ENCODE peak calls at places on chromosomes 5 and 9, in seven cellular contexts. R is heart left ventricle, U is kidney, E is neural progenitor cell, Q is keratinocyte, O is HCT116, I is GM12878. S is an unnamed sample.
A peak's percentile ranks its signal among the peaks of the same experiment; 100 is the strongest.

GRCh38 chr5:154516475-154516874 is 38.4 kb upstream of the HAND1 start:
- DNase-seq in R (no peak), U (no peak), E (no peak), Q (no peak), O (no peak), I (no peak), S (no peak)

GRCh38 chr9:98323051-98323830 is 67.8 kb upstream of the TBC1D2 start:
- DNase-seq in R (no peak), U (peak; percentile 53), E (no peak), Q (no peak), O (no peak), I (no peak), S (no peak)

GRCh38 chr9:28234133-28234898 is 661.0 kb upstream of the C9orf72 start:
- DNase-seq in R (no peak), U (no peak), E (no peak), Q (no peak), O (no peak), I (no peak), S (no peak)

GRCh38 chr5:57488308-57488955 is 5.8 kb upstream of the ACTBL2 start:
- DNase-seq in R (no peak), U (no peak), E (no peak), Q (no peak), O (no peak), I (no peak), S (peak; percentile 40)

GRCh38 chr9:134167530-134167931 is 3.2 kb upstream of the RNU6ATAC start:
- DNase-seq in R (no peak), U (no peak), E (no peak), Q (no peak), O (no peak), I (no peak), S (peak; percentile 66)

GRCh38 chr5:173474881-173475287 is 141.6 kb downstream of the BOD1 start:
- DNase-seq in R (no peak), U (no peak), E (no peak), Q (no peak), O (no peak), I (no peak), S (peak; percentile 44)

GRCh38 chr5:59358005-59358404 is 535.5 kb downstream of the PDE4D start:
- DNase-seq in R (no peak), U (no peak), E (no peak), Q (no peak), O (no peak), I (no peak), S (no peak)

GRCh38 chr5:133786432-133786831 is 174.1 kb upstream of the FSTL4 start:
- DNase-seq in R (no peak), U (no peak), E (no peak), Q (no peak), O (no peak), I (no peak), S (no peak)

GRCh38 chr9:114117996-114118830 is 19.1 kb upstream of the KIF12 start:
- DNase-seq in R (no peak), U (peak; percentile 85), E (no peak), Q (no peak), O (no peak), I (no peak), S (no peak)

GRCh38 chr5:13250450-13251291 is 693.8 kb downstream of the DNAH5 start:
- DNase-seq in R (no peak), U (no peak), E (peak; percentile 50), Q (no peak), O (no peak), I (no peak), S (no peak)

GRCh38 chr5:111131356-111131755 is 39.2 kb downstream of the WDR36 start:
- DNase-seq in R (no peak), U (no peak), E (peak; percentile 5), Q (no peak), O (no peak), I (no peak), S (no peak)

GRCh38 chr5:55594636-55595035 is 59.9 kb upstream of the PLPP1 start:
- DNase-seq in R (no peak), U (no peak), E (no peak), Q (no peak), O (no peak), I (no peak), S (no peak)

GRCh38 chr5:41112486-41113455 is 41.6 kb upstream of the MROH2B start:
- DNase-seq in R (no peak), U (no peak), E (no peak), Q (no peak), O (no peak), I (no peak), S (no peak)

GRCh38 chr9:137176302-137177182 is 4.7 kb upstream of the TMEM210 start:
- DNase-seq in R (no peak), U (no peak), E (peak; percentile 57), Q (no peak), O (no peak), I (no peak), S (no peak)

GRCh38 chr9:34630402-34631154 is 1.7 kb upstream of the ARID3C start:
- DNase-seq in R (no peak), U (no peak), E (no peak), Q (no peak), O (no peak), I (no peak), S (no peak)

GRCh38 chr5:53426517-53426839 is 54.0 kb upstream of the FST start:
- DNase-seq in R (no peak), U (no peak), E (no peak), Q (no peak), O (no peak), I (no peak), S (no peak)

GRCh38 chr9:87834357-87834756 is 48.3 kb upstream of the SPATA31E1 start:
- DNase-seq in R (no peak), U (no peak), E (peak; percentile 63), Q (no peak), O (peak; percentile 29), I (no peak), S (peak; percentile 7)

GRCh38 chr5:16427572-16427971 is 38.0 kb downstream of the ZNF622 start:
- DNase-seq in R (no peak), U (no peak), E (peak; percentile 32), Q (no peak), O (no peak), I (no peak), S (no peak)

DNA sequence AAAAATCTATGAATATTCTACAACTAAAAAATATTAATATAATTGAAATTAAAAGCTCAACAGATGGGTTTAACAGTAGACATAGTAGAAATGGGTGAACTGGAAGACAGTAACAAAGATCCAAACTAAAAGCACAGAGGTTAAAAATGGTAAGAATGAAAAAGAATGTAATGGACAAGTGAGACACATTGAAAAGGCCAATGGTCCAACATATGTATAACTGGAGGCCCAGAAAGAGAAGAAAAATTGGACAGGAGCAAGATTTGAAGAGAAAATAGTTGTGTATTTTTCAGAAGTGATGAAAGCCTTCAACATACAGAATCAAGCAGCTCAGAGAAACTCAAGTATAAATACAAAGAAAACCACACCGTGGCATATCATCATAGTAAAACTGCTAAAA is 58.6 kb downstream of the PCDHGC5 start:
- DNase-seq in R (no peak), U (no peak), E (peak; percentile 33), Q (no peak), O (peak; percentile 35), I (no peak), S (no peak)
- H3K4me1 ChIP-seq in R (no peaks in the 10 kb centered on the region), U (no peaks in the 10 kb centered on the region), E (no peaks in the 10 kb centered on the region), Q (peaks cover 5% of the 10 kb centered on the region), O (no peaks in the 10 kb centered on the region), I (no peaks in the 10 kb centered on the region), S (no peaks in the 10 kb centered on the region)

DNA sequence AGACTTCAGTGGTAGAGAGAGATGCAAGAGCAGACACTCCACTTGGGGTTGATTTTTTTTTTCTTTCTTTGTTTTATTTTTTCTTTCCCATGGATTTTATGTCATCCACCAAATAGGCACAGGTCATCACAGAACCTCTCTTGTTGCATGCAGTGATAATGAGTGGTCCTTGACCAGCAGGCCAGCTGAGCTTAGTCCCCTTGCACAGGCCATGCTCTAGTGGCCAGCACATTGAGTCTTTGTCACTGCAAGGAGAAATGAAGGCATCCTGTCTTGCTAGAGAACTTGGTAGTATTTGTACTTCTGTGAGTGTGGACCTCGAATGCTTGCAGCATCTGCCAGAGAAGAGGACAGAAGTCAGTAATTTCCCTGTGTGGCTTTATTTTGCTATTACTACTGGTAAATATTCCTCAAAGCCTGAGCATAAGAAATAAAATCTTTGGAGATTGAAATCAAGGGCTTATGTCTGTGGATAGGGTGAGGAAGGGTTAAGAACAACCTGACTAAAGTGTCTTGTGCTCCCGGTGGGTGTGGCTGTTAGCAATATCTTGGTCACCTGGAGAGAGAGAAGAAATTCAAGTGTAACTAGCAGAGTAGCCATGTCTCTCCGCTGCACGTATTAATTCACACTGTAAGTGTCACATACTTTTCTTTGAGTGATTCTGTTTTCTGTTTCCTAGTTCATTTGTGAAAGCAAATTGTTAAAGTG is 45.3 kb upstream of the NCS1 start:
- DNase-seq in R (no peak), U (no peak), E (no peak), Q (no peak), O (no peak), I (no peak), S (no peak)
- H3K27ac ChIP-seq in R (no peak overlapping the region), U (no peak overlapping the region), E (no peak overlapping the region), Q (no peak overlapping the region), O (no peak overlapping the region), I (no peak overlapping the region), S (no peak overlapping the region)

GRCh38 chr9:108274971-108275370 is 580.8 kb downstream of the ACTL7B start:
- DNase-seq in R (no peak), U (no peak), E (no peak), Q (no peak), O (no peak), I (no peak), S (no peak)

GRCh38 chr9:108282872-108283271 is 572.9 kb downstream of the ACTL7B start:
- DNase-seq in R (no peak), U (no peak), E (no peak), Q (no peak), O (no peak), I (no peak), S (no peak)

GRCh38 chr9:108275906-108276305 is 579.9 kb downstream of the ACTL7B start:
- DNase-seq in R (no peak), U (no peak), E (no peak), Q (no peak), O (no peak), I (no peak), S (no peak)

GRCh38 chr9:108273988-108274387 is 581.8 kb downstream of the ACTL7B start:
- DNase-seq in R (no peak), U (no peak), E (no peak), Q (no peak), O (no peak), I (no peak), S (no peak)

DNA sequence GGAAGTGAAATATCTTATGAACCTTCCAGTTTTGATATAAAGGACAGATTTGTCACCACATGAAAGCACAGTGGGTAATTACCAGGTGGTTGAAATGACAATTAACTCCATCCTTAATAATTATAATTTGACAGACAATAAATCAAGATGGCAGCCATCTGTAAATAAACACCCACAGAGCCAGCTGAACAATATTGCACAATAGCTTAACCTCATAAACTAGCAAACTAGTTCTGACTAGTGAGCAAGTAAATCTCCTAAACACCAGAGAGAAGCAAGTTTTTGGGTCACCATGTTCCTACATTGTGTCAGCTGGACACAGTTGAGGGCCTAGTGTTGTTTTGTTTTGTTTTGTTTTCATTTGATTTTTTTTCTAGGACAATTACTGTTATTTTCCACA is 577.4 kb downstream of the ACTL7B start:
- DNase-seq in R (no peak), U (no peak), E (no peak), Q (no peak), O (no peak), I (no peak), S (no peak)
- H3K4me1 ChIP-seq in R (no peaks in the 10 kb centered on the region), U (no peaks in the 10 kb centered on the region), E (no peaks in the 10 kb centered on the region), Q (peaks cover 3% of the 10 kb centered on the region), O (no peaks in the 10 kb centered on the region), I (no peaks in the 10 kb centered on the region), S (no peaks in the 10 kb centered on the region)

DNA sequence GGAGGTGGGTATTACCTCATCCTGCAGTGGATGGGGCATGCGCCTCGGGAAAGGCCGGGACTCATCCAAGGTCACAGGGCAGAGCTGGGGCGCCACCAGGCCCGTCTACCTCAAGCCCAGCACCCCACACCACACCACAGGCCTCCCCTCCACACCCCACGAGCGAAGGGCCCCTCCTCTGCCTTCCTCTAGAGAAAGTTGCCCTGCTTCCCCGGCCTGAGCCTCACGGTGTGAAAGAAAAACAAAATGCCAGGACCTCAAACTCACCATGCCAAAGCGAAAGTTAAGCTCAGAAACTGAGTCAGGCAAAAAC is 161.1 kb downstream of the COL23A1 start:
- DNase-seq in R (no peak), U (no peak), E (no peak), Q (no peak), O (no peak), I (no peak), S (no peak)
- H3K27ac ChIP-seq in R (peak overlapping the region; percentile 64), U (no peak overlapping the region), E (no peak overlapping the region), Q (no peak overlapping the region), O (no peak overlapping the region), I (no peak overlapping the region), S (no peak overlapping the region)

S was measured in SJSA1.